ENCODE peak calls at places on chromosomes 6 and 20, in six cellular contexts. A is IMR-90, N is A549, S is GM12878, Q is H1, D is HepG2. J is an unnamed sample.

GRCh38 chr6:27374824-27375612 is 13.5 kb upstream of the ZNF391 start:
- DNase-seq in N (no peak), S (no peak), D (peak), Q (peak), A (peak), J (peak)

GRCh38 chr20:41978875-41979274 is 360.7 kb upstream of the CHD6 start:
- DNase-seq in Q (no peak), S (no peak), A (no peak), D (no peak), N (no peak), J (no peak)

GRCh38 chr20:64238851-64239387 is 16.6 kb upstream of the PCMTD2 start:
- DNase-seq in A (no peak), S (peak), N (no peak), Q (no peak), D (peak), J (no peak)

GRCh38 chr6:73704260-73704659 is 8.3 kb downstream of the CD109 start:
- DNase-seq in N (peak), S (no peak), D (peak), Q (no peak), A (peak), J (peak)

GRCh38 chr6:47076422-47077344 is 34.6 kb upstream of the ADGRF1 start:
- DNase-seq in N (no peak), D (peak), Q (no peak), S (no peak), A (no peak), J (no peak)

GRCh38 chr6:10363911-10364310 is 51.0 kb downstream of the TFAP2A start:
- DNase-seq in D (no peak), A (no peak), Q (no peak), S (no peak), N (no peak), J (no peak)

GRCh38 chr6:48024956-48025355 is 86.0 kb downstream of the PTCHD4 start:
- DNase-seq in Q (no peak), N (no peak), D (no peak), A (no peak), S (no peak), J (no peak)

GRCh38 chr6:152206072-152206818 is 398.8 kb downstream of the ESR1 start:
- DNase-seq in N (peak), D (peak), S (no peak), Q (peak), A (peak), J (peak)

GRCh38 chr20:40778894-40779496 is 90.0 kb upstream of the MAFB start:
- DNase-seq in Q (no peak), S (no peak), N (no peak), A (no peak), D (no peak), J (no peak)

GRCh38 chr20:40777653-40778052 is 88.6 kb upstream of the MAFB start:
- DNase-seq in A (no peak), Q (no peak), S (no peak), D (no peak), N (no peak), J (no peak)

GRCh38 chr20:40775747-40776146 is 86.7 kb upstream of the MAFB start:
- DNase-seq in N (no peak), Q (no peak), D (no peak), S (no peak), A (no peak), J (no peak)

GRCh38 chr20:40773376-40773775 is 84.3 kb upstream of the MAFB start:
- DNase-seq in A (no peak), S (no peak), N (no peak), Q (peak), D (no peak), J (no peak)

DNA sequence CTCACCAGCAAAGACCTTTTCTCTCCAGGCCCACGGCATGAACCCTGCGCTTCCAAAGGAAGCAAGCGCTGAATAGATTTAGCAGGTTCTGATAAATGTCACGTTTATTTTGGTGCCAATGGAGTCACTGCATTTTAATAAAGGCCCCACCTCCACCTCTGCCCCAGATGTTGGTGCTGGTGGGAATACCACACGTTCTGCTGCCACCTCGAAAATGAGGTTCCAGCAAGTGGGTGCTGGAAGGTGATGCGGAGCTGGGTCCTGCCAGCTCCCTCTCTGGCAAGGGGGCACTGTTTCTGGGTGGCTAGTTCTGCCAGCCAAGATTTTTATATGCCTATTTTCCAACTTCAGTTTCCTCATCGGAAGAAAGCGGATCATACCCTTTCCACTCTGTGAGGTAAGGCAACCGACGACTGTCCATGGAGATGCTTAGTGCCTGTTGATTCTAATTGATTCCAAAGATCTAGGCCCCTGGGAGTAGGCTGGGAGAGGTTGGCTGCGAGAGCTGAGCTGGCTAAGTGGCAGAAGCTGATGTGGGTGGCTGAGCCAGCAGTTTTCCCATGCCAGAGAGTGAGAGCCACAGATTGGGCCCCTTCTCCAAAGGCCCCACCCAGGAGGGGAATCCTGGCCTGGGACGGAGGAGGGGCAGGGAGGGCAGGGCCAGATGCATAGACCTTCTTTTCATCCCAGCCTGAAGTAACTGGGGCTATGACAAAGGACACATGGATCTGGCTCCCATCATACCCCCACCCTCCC is 87.8 kb upstream of the MAFB start:
- DNase-seq in D (no peak), N (no peak), Q (no peak), S (no peak), A (no peak), J (no peak)
- TF ChIP-seq CEBPB in D (no peak), N (no peak), Q (no peak), S (no peak), A (no peak), J (no peak)

GRCh38 chr6:15048367-15048766 is 197.5 kb upstream of the JARID2 start:
- DNase-seq in N (no peak), A (no peak), S (peak), D (no peak), Q (no peak), J (no peak)
- TF ChIP-seq CEBPB in N (no peak), A (no peak), S (no peak), D (no peak), Q (no peak), J (no peak)

DNA sequence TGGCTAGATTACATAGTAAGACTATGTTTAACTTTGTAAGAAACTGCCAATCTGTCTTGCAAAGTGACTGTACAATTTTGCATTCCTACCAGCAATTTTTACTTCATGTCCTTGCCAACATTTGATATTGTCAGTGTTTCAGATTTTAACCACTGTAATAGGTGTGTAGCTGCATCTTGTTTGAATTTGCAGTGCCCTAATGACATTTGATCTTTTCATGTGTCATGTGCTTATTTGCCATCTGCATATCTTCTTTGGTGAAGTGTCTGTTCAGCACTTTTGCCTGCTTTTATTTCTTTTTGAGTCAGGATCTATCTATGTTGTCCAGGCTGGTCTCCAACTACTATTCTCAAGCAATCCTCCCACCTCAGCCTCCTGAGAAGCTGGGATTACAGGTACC is 2.4 kb upstream of the PRPH2 start:
- DNase-seq in A (no peak), Q (no peak), N (no peak), S (no peak), D (no peak), J (no peak)
- TF ChIP-seq CEBPB in A (no peak), Q (no peak), N (no peak), S (no peak), D (no peak), J (no peak)

GRCh38 chr20:52290602-52291001 is 99.0 kb upstream of the ZFP64 start:
- DNase-seq in Q (no peak), D (no peak), A (no peak), S (no peak), N (no peak), J (no peak)

GRCh38 chr20:52289956-52290355 is 98.4 kb upstream of the ZFP64 start:
- DNase-seq in D (no peak), A (no peak), S (no peak), N (no peak), Q (no peak), J (no peak)

GRCh38 chr20:52295556-52295955 is 104.0 kb upstream of the ZFP64 start:
- DNase-seq in A (peak), D (no peak), Q (no peak), S (no peak), N (no peak), J (no peak)

GRCh38 chr20:52291109-52291508 is 99.5 kb upstream of the ZFP64 start:
- DNase-seq in D (no peak), Q (no peak), N (no peak), A (no peak), S (no peak), J (no peak)

GRCh38 chr20:52294106-52294628 is 102.6 kb upstream of the ZFP64 start:
- DNase-seq in A (no peak), N (no peak), S (no peak), D (no peak), Q (no peak), J (no peak)
- TF ChIP-seq CEBPB in A (no peak), N (no peak), S (no peak), D (no peak), Q (no peak), J (no peak)

DNA sequence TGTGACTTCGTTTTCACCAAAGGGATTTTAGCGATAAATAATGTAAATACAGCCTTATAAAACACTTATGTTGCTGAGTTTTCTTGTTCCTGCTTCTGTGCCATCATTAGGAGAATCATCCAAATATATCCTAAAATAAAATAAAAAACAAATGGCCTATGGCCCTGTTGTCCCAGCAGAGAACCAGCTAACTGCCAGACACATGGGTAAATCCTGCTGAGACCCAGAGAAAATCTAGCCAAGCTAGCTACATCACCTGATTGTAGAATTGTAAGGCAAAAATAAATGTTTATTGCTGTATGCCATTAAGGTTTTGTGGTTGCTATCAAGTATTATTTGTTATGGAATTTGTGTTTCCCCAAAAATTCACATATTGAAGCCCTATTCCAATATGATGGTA is 631.2 kb upstream of the SYNCRIP start:
- DNase-seq in A (no peak), D (no peak), N (no peak), Q (no peak), S (no peak), J (no peak)
- TF ChIP-seq CEBPB in A (no peak), D (no peak), N (no peak), Q (no peak), S (no peak), J (no peak)

GRCh38 chr6:161011509-161012480 is 20.2 kb downstream of the MAP3K4 start:
- DNase-seq in N (no peak), Q (no peak), A (peak), S (no peak), D (no peak), J (no peak)
- TF ChIP-seq CEBPB in N (no peak), Q (no peak), A (no peak), S (no peak), D (no peak), J (no peak)

DNA sequence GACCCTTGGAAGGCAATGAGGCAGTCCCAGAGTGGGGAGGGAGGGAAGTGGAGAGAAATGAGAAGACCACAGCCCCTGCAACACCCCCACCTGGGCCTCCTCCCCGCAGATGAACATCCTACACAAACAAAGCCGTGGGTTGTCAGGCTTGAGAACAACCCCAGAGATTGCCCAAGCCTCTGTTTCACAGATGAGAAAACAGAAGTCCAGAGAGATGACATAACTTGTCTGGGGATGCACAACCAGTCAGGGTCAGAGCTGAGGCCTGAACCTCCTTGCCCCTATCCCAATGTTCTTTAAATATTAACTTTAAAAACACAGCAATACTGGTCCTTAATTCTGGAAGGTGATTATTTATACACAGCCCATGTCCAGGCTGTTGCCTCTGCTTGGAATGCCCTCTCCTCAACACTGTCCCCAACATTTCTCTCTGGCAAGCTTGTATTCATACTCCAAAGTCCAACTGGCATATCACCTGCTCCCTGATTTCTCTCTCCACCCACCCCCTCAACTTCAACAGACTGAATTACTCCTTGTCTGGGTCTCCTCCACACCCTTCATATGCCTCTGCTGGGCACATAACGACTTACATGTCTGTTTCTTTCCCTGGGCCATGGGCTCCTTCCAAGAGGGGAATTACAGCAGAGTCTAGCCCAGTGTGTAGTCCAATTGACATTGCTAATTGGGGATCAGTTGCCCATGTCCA is 135.5 kb upstream of the LRFN2 start:
- DNase-seq in A (peak), N (no peak), D (peak), Q (no peak), S (no peak), J (no peak)
- TF ChIP-seq CEBPB in A (no peak), N (no peak), D (no peak), Q (no peak), S (no peak), J (no peak)

GRCh38 chr6:37868447-37868825 is 48.9 kb downstream of the ZFAND3 start:
- DNase-seq in Q (no peak), N (no peak), S (no peak), A (peak), D (no peak), J (no peak)
- TF ChIP-seq CEBPB in Q (no peak), N (no peak), S (no peak), A (no peak), D (no peak), J (no peak)